ENCODE peak calls at places on chromosomes 13 and 19, in six cellular contexts. W is IMR-90, F is neuronal stem cell, S is mesenchymal stem cell, M is H1, L is trophoblast cell. B is an unnamed sample.
A peak's percentile ranks its signal among the peaks of the same experiment; 100 is the strongest.

GRCh38 chr19:19548915-19549537 is 11.0 kb downstream of the CILP2 start:
- DNase-seq in W (peak; percentile 19), F (no peak), S (peak; percentile 27), M (no peak), L (no peak), B (no peak)

GRCh38 chr13:99908129-99908805 is 63.3 kb downstream of the ZIC5 start:
- DNase-seq in W (no peak), F (no peak), S (no peak), M (no peak), L (no peak), B (peak; percentile 20)

GRCh38 chr13:98189841-98190505 is 12.9 kb upstream of the RNF113B start:
- DNase-seq in W (no peak), F (no peak), S (no peak), M (no peak), L (no peak), B (no peak)

GRCh38 chr13:103878891-103879605 is 812.8 kb upstream of the SLC10A2 start:
- DNase-seq in W (no peak), F (no peak), S (no peak), M (no peak), L (peak; percentile 64), B (peak; percentile 35)

GRCh38 chr13:42153371-42153770 is 104.9 kb downstream of the DGKH start:
- DNase-seq in W (peak; percentile 18), F (no peak), S (no peak), M (no peak), L (no peak), B (no peak)

GRCh38 chr19:13859361-13859880 is 17.5 kb upstream of the NANOS3 start:
- DNase-seq in W (peak; percentile 58), F (no peak), S (peak; percentile 66), M (no peak), L (peak; percentile 82), B (peak; percentile 71)

GRCh38 chr13:51919531-51919930 is 57.8 kb downstream of the CCDC70 start:
- DNase-seq in W (no peak), F (no peak), S (no peak), M (no peak), L (peak; percentile 46), B (no peak)

GRCh38 chr19:15748239-15748638 is 10.5 kb downstream of the OR10H3 start:
- DNase-seq in W (no peak), F (no peak), S (no peak), M (no peak), L (no peak), B (no peak)

GRCh38 chr13:98293103-98293502 is 116.0 kb upstream of the RNF113B start:
- DNase-seq in W (no peak), F (no peak), S (no peak), M (no peak), L (peak; percentile 81), B (no peak)

GRCh38 chr13:24264976-24265375 is 44.4 kb upstream of the C1QTNF9 start:
- DNase-seq in W (no peak), F (no peak), S (no peak), M (no peak), L (no peak), B (no peak)

GRCh38 chr19:16571283-16571682 is 932 bp downstream of the SLC35E1 start:
- DNase-seq in W (peak; percentile 36), F (no peak), S (peak; percentile 51), M (no peak), L (peak; percentile 19), B (no peak)

GRCh38 chr19:46841458-46842083 is 9.1 kb downstream of the AP2S1 start:
- DNase-seq in W (peak; percentile 52), F (no peak), S (peak; percentile 72), M (no peak), L (peak; percentile 74), B (no peak)

GRCh38 chr13:84917252-84917878 is 881.9 kb downstream of the SLITRK6 start:
- DNase-seq in W (peak; percentile 31), F (no peak), S (peak; percentile 43), M (no peak), L (peak; percentile 57), B (peak; percentile 15)

GRCh38 chr19:1653300-1653628 is 849 bp upstream of the TCF3 start:
- DNase-seq in W (no peak), F (no peak), S (no peak), M (no peak), L (no peak), B (no peak)

GRCh38 chr19:1651548-1652394 is 644 bp downstream of the TCF3 start:
- DNase-seq in W (peak; percentile 23), F (peak; percentile 42), S (peak; percentile 41), M (no peak), L (peak; percentile 50), B (peak; percentile 47)

GRCh38 chr19:1654178-1654792 is 1.9 kb upstream of the TCF3 start:
- DNase-seq in W (no peak), F (no peak), S (no peak), M (no peak), L (no peak), B (no peak)

GRCh38 chr19:1651061-1651547 is 1.3 kb downstream of the TCF3 start:
- DNase-seq in W (peak; percentile 16), F (peak; percentile 49), S (peak; percentile 52), M (peak; percentile 76), L (no peak), B (peak; percentile 58)

DNA sequence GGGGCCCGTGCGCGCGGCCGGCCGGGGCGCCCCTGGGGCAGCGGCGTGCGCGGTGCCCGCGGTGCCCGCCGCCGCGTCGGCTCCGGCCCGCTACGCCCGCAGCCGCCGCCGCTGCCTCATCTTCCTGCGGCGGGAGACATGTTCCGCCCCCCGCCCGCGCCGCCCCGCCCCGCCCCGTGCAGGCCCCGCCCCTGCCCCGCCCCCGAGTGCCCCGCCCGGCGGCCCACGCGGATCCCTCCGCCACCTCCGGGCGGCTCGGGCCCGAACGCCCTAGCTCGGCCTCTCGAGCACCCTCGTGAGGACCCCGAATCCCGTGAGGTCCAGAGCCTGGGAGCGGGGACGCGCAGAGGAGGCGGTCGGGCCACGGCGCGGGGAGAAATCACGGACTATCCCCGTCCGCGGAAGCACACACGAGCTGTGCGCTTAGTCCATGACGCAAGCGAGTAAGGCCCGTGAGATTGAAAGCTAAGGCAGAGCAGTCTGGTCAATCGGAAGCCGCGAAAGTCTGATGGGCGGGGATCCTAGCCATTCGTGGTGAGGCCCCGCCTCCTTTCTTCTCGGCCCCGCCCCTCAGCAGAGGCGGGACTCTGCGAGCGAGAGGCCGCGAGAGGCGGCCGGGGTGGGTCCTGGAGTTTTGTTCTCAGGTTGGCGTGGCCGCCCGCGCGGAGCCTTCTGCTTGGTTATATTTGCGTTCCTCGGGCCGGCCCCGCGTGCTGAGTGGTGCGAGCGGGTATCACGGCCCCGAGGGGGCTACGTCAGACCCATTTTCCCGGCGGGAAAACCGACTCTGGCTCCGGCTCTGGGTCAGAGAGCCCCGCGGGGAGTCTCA is at the start of gene TCF3:
- DNase-seq in W (peak; percentile 99), F (peak; percentile 100), S (peak; percentile 99), M (peak; percentile 98), L (peak; percentile 100), B (peak; percentile 99)
- H3K4me2 ChIP-seq in W (peak within 1 kb of the TSS; percentile 91), F (peak within 1 kb of the TSS; percentile 86), S (peak within 1 kb of the TSS; percentile 88), M (peak within 1 kb of the TSS; percentile 72), L (peak within 1 kb of the TSS; percentile 94), B (peak within 1 kb of the TSS; percentile 83)

GRCh38 chr19:11580665-11581418 is 3.4 kb upstream of the ACP5 start:
- DNase-seq in W (peak; percentile 8), F (no peak), S (peak; percentile 17), M (no peak), L (no peak), B (no peak)

GRCh38 chr19:11574689-11575088 is 2.8 kb downstream of the ACP5 start:
- DNase-seq in W (no peak), F (no peak), S (no peak), M (no peak), L (no peak), B (no peak)

GRCh38 chr19:11577451-11578341 is at the start of gene ACP5:
- DNase-seq in W (no peak), F (no peak), S (peak; percentile 37), M (peak; percentile 47), L (peak; percentile 16), B (peak; percentile 37)

GRCh38 chr19:11578342-11579142 is 1.1 kb upstream of the ACP5 start:
- DNase-seq in W (no peak), F (no peak), S (peak; percentile 33), M (peak; percentile 73), L (peak; percentile 48), B (peak; percentile 47)

DNA sequence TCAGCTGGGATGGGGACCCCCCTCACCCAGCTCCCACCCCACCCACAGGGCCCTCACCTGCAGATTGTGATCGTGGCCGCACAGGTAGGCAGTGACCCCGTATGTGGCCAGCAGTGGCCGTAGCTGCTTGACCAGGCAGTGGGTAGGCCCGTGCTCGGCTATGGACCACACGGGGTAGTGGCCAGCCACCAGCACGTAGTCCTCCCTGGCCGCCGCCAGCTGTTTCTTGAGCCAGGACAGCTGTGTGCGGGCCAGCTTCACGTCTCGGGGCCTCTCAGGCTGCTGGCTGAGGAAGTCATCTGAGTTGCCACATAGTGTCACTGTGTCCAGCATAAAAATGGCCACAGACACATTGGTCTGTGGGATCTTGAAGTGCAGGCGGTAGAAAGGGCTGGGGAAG is 1.3 kb downstream of the ACP5 start:
- DNase-seq in W (no peak), F (no peak), S (no peak), M (no peak), L (no peak), B (no peak)
- H3K4ac ChIP-seq in W (no peak overlapping the region), F (no peak overlapping the region), S (no peak overlapping the region), M (no peak overlapping the region), L (no peak overlapping the region), B (no peak overlapping the region)

DNA sequence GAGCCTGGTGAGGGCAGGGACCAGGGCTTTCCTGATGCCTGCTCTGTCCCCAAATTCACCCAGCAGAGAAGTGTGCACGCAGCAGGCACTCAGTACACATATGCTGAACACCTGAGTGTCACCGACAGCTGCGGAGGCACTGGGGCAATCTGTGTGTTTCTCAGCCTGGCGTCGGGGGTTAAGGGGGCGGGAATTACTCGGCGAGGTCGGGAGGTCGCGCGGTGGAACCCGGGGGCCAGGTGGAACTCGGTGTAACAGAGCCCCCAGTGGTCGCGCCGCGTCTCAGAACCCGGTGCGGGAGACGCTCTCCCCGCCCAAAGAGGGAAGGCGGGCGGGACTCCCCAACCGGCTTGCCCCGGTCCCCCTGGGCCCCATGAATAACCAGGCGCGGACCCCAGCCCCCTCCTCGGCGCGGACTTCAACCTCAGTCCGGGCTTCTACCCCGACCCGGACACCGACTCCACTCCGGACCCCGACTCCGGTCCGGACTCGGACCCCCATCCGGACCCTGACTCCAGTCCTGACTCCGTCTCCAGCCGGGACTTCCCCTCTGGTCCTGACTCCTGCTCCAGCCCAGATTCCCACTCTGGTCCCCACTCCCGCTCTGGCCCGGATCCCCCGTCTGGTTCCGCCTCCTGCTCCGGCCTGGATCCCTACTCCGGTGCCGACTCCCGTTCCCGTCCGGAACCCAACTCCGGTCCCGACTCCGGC is at the start of gene SELENOV:
- DNase-seq in W (no peak), F (no peak), S (no peak), M (peak; percentile 91), L (no peak), B (peak; percentile 84)
- H3K4me3 ChIP-seq in W (no peak within 1 kb of the TSS), F (peak within 1 kb of the TSS; percentile 55), S (peak within 1 kb of the TSS; percentile 60), M (peak within 1 kb of the TSS; percentile 94), L (peak within 1 kb of the TSS; percentile 73), B (peak within 1 kb of the TSS; percentile 59)

GRCh38 chr13:58165617-58166016 is 534.1 kb downstream of the PCDH17 start:
- DNase-seq in W (no peak), F (no peak), S (no peak), M (no peak), L (no peak), B (peak; percentile 8)

GRCh38 chr13:58160980-58161379 is 529.4 kb downstream of the PCDH17 start:
- DNase-seq in W (no peak), F (no peak), S (no peak), M (no peak), L (no peak), B (no peak)
- H3K4me2 ChIP-seq in W (no peak overlapping the region), F (no peak overlapping the region), S (no peak overlapping the region), M (no peak overlapping the region), L (no peak overlapping the region), B (no peak overlapping the region)

B was measured in mesendoderm.